ENCODE peak calls at places on chromosomes 12 and 14, in six cellular contexts. I, P, J, M, U and F are unnamed samples.

GRCh38 chr12:130838284-130838950 is 633 bp downstream of the STX2 start:
- DNase-seq in I (no peak), P (peak), J (peak), M (no peak), U (no peak), F (peak)

GRCh38 chr14:58280954-58281787 is 17.2 kb upstream of the ARID4A start:
- DNase-seq in I (no peak), P (peak), J (no peak), M (peak), U (no peak), F (no peak)

GRCh38 chr12:120316798-120317257 is 10.8 kb downstream of the PLA2G1B start:
- DNase-seq in I (no peak), P (no peak), J (no peak), M (no peak), U (no peak), F (no peak)

GRCh38 chr14:65296402-65296801 is 116.1 kb upstream of the FUT8 start:
- DNase-seq in I (no peak), P (no peak), J (no peak), M (peak), U (no peak), F (no peak)

GRCh38 chr12:42332301-42332894 is 6.4 kb downstream of the PPHLN1 start:
- DNase-seq in I (no peak), P (peak), J (no peak), M (peak), U (peak), F (peak)

GRCh38 chr12:101891462-101891971 is 14.1 kb downstream of the DRAM1 start:
- DNase-seq in I (no peak), P (peak), J (no peak), M (peak), U (no peak), F (peak)

GRCh38 chr12:47534695-47535094 is 171.1 kb downstream of the RPAP3 start:
- DNase-seq in I (no peak), P (no peak), J (no peak), M (peak), U (no peak), F (no peak)

GRCh38 chr12:83318386-83318971 is 631.8 kb downstream of the TMTC2 start:
- DNase-seq in I (no peak), P (no peak), J (no peak), M (peak), U (no peak), F (no peak)

GRCh38 chr12:48021485-48022179 is 17.4 kb upstream of the COL2A1 start:
- DNase-seq in I (no peak), P (peak), J (no peak), M (no peak), U (no peak), F (no peak)

GRCh38 chr12:67534671-67535070 is 113.9 kb upstream of the DYRK2 start:
- DNase-seq in I (no peak), P (peak), J (no peak), M (peak), U (no peak), F (peak)

GRCh38 chr14:97251423-97252155 is 454.4 kb downstream of the VRK1 start:
- DNase-seq in I (no peak), P (no peak), J (no peak), M (no peak), U (no peak), F (no peak)

GRCh38 chr14:34450542-34450915 is 11.5 kb downstream of the SPTSSA start:
- DNase-seq in I (no peak), P (no peak), J (no peak), M (no peak), U (no peak), F (no peak)

GRCh38 chr12:71942259-71942658 is 3.6 kb downstream of the TPH2 start:
- DNase-seq in I (no peak), P (no peak), J (no peak), M (no peak), U (no peak), F (no peak)

GRCh38 chr12:62400135-62400534 is 66.5 kb upstream of the MON2 start:
- DNase-seq in I (no peak), P (no peak), J (no peak), M (no peak), U (no peak), F (no peak)

GRCh38 chr12:123941485-123942276 is 30.9 kb downstream of the CCDC92 start:
- DNase-seq in I (no peak), P (no peak), J (no peak), M (no peak), U (no peak), F (no peak)

GRCh38 chr14:101474563-101475467 is 86.5 kb upstream of the DIO3 start:
- DNase-seq in I (no peak), P (no peak), J (peak), M (no peak), U (no peak), F (no peak)

GRCh38 chr14:103949386-103949785 is 7.1 kb upstream of the RD3L start:
- DNase-seq in I (no peak), P (no peak), J (no peak), M (no peak), U (no peak), F (no peak)

GRCh38 chr14:92626041-92626440 is 112.5 kb downstream of the RIN3 start:
- DNase-seq in I (no peak), P (no peak), J (no peak), M (no peak), U (no peak), F (no peak)

GRCh38 chr12:39122562-39123204 is 217.3 kb upstream of the CPNE8 start:
- DNase-seq in I (no peak), P (no peak), J (no peak), M (no peak), U (peak), F (no peak)

GRCh38 chr12:105334568-105334967 is 4.1 kb downstream of the C12orf75 start:
- DNase-seq in I (no peak), P (no peak), J (no peak), M (peak), U (no peak), F (no peak)

DNA sequence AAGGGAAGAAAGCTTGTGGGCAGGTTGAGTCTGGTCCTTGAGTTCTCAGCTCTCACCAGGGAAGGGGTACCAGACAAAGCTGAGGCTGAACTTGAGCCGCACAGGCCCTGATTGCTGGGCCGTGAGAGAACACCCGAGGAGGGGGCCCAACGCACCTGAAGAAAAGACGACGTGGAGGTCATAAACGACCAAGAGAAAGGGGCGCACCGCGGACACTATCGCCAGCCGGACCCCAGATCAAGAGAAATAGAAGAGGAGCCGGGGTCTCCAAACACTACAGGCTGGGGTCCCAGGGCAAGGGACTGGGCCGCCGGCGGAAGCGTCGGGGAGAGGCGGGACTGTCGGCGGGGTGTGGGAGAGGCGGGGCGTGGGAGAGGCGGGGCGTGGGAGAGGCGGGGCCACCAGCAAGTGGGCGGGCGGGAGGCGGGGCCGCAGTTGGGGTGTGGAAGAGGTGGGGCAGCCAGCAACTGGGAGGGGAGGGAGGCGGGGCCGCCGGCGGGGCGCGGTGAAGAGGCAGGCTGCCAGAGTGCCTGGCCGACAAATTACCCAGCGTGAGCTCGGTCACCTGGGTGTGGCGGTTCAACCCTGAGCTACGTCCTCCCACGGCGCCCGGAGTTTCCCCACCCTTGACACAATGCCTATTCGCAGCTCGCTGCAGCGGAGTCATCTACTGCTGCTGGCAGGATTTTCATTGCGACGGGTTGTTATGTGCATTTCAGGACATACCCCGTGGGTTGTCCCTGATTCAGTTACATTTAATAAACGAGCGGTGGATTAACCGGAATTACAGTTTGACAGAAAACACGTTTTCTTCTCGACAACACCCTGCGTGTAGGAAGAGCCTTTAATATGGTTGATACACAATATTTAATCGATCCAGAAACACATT is 15.5 kb upstream of the NEMF start:
- DNase-seq in I (peak), P (peak), J (peak), M (peak), U (peak), F (peak)
- TF ChIP-seq POLR2A in I (peak), P (peak), J (peak), M (peak), U (peak), F (no peak)

GRCh38 chr14:74941676-74942097 is 13.7 kb downstream of the PGF start:
- DNase-seq in I (no peak), P (no peak), J (no peak), M (peak), U (no peak), F (no peak)
- TF ChIP-seq POLR2A in I (no peak), P (no peak), J (no peak), M (no peak), U (no peak), F (no peak)

GRCh38 chr12:104213952-104214351 is 1.6 kb upstream of the TXNRD1 start:
- DNase-seq in I (no peak), P (peak), J (no peak), M (peak), U (no peak), F (peak)

GRCh38 chr12:104218935-104219334 is 3.4 kb downstream of the TXNRD1 start:
- DNase-seq in I (no peak), P (no peak), J (no peak), M (peak), U (peak), F (no peak)

GRCh38 chr12:104216461-104217058 is 981 bp downstream of the TXNRD1 start:
- DNase-seq in I (no peak), P (peak), J (no peak), M (no peak), U (no peak), F (no peak)

GRCh38 chr12:104212516-104212915 is 3.1 kb upstream of the TXNRD1 start:
- DNase-seq in I (no peak), P (no peak), J (no peak), M (peak), U (no peak), F (no peak)

DNA sequence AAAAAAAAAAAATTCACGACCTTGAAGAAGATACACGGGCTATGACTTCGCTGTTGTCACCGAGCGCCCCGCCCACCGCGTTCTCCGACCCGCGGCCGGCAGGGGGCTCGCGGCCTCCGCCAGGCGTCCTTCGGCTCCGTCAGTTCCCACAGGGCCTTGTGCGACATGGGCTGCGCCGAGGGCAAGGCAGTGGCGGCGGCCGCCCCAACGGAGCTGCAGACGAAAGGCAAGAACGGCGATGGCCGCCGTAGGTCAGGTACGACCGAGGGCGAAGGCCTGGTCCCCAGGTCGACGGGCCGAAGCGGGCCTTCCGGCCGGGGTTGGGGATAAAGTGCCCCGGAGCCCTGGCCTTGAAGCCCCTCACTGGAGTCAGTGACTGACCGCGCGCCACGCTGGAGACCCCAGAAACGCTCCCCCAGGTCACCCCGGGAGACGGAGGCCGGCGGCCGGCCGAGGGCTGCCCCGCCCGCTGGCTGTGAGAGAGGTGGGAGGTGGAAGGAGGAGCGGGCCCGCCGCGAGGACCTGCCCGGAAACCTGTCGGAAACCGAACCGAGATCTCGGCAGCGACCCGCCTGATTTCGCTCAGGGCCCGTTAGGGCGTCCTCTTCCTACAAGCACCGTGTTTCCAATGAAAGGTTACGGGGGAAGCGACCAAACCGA is at the start of gene TXNRD1:
- DNase-seq in I (peak), P (peak), J (peak), M (peak), U (peak), F (no peak)
- TF ChIP-seq POLR2A in I (no peak), P (peak), J (peak), M (peak), U (no peak), F (no peak)

DNA sequence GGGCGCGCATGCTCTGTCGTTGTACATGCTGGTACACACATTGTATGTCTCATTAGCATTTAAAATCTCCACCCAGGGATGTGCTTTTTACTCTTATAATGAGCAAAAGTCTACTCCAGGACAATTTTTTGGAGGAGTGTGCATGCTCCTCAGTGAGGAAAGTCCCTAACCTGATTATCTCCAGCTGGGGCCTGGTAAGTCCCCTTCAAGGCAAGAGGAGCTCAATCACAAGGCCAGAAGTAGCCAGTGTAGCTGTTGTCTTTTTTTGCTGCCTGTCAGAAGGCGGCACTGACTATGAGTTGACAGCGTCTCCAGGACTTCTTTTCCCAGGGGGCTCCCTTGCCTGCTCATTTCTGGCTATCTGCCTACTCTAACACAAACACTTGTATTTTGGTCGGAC is 218.3 kb upstream of the CNTN1 start:
- DNase-seq in I (no peak), P (no peak), J (no peak), M (no peak), U (no peak), F (no peak)
- TF ChIP-seq POLR2A in I (no peak), P (no peak), J (no peak), M (no peak), U (no peak), F (no peak)

DNA sequence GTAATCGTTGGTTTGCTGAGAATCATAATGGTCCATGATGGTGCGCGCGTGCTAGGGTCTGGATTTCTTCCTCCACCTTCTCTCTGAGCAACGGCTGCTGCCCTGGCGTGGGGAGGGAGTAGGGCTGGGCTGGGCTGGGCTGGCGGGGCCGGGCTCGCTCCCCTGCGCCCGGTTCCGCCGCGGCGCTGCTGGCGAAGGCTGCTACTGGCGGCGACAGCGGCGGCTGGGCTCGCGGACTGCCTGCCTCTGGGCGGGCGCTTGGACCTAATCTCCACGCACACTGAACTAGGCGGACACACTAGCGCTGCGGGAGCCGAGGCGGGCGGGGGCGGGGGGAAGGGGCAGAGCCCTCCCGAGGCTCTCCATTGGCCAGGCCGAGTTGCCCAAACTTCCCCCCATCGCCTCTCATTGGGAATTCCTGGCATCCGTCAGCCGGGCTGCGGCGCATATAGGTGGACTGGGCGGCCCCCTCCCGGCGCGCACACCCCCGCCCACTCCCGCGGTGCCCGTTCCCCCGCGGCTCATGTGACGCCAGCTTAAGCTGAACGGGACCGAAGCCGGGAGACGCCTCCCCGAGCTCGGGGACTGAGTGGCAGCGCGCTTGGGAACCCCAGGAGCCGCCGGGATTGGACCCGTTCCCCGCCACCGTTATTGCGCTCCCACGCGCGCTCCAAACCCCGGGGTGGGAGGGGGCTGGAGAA is at the start of gene ACTN1:
- DNase-seq in I (peak), P (peak), J (peak), M (peak), U (peak), F (peak)
- TF ChIP-seq POLR2A in I (no peak), P (peak), J (peak), M (peak), U (peak), F (peak)

DNA sequence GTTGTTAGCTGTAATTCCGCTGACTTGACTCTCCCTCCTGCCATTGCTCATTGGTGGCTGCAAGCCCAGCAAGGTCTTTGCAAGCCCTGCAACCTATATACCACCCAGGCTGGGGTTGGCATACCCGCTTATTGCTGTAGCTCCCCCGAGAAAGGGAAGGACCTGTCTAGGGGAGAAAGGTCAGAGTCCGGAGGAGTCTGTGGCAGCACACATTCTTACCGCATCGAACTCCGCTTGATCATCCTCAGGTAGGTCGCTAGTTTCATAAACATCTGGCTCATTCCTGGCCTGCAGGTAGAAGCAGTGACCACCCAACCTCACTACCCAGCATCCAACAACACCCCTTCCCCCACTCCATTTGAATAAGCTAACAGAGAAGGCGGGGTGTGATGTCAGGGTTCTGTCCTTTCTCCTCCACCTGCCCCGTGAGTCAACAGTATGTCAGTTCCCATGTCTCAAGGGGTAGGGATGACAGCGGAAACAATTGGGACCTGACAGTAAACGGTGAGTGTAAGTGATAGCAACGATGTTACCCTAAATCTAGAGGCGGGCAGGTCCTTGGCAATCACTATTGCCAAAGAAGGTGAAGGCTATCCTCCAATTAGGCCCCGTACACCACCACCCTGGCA is 1.1 kb downstream of the DCTN2 start:
- DNase-seq in I (no peak), P (no peak), J (no peak), M (peak), U (no peak), F (no peak)
- TF ChIP-seq POLR2A in I (no peak), P (no peak), J (no peak), M (no peak), U (no peak), F (no peak)

GRCh38 chr12:4829161-4829792 is 80.4 kb upstream of the KCNA1 start:
- DNase-seq in I (no peak), P (no peak), J (no peak), M (no peak), U (no peak), F (no peak)
- TF ChIP-seq POLR2A in I (no peak), P (no peak), J (no peak), M (no peak), U (no peak), F (no peak)

GRCh38 chr12:106345739-106346138 is 11.8 kb upstream of the POLR3B start:
- DNase-seq in I (no peak), P (peak), J (no peak), M (peak), U (peak), F (no peak)
- TF ChIP-seq POLR2A in I (no peak), P (no peak), J (no peak), M (no peak), U (no peak), F (no peak)

DNA sequence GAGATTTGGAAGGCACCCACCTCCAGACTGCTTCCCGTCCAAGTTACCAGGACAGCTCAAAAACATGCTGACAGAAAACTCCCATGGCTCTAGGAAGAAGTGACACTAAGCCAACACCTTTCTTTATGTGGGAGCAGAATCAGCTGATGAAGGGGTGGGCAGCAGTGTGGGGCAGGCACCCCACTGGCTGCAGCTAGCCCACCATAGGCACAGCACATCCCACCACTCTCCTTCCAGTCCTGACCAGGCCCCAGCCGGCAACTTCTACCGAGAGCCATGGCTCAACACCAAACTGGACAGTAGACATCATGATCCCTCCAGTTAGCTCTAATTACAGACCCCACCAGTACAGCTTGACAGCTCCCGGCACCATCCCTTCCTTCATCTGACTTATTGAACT is 45.0 kb downstream of the SH2B3 start:
- DNase-seq in I (no peak), P (no peak), J (no peak), M (no peak), U (no peak), F (no peak)
- TF ChIP-seq POLR2A in I (no peak), P (no peak), J (no peak), M (no peak), U (no peak), F (no peak)